ENCODE peak calls at places on chromosomes 2 and 18, in four cellular contexts. N is heart right ventricle, D is transverse colon, I is K562. W is an unnamed sample.

GRCh38 chr2:239581352-239581901 is 180.6 kb upstream of the HDAC4 start:
- DNase-seq in I (no peak), D (no peak), N (no peak), W (no peak)

GRCh38 chr2:43340945-43341356 is 114.5 kb upstream of the ZFP36L2 start:
- DNase-seq in D (no peak), N (no peak), I (no peak), W (no peak)

GRCh38 chr2:136085810-136086209 is 32.1 kb downstream of the CXCR4 start:
- DNase-seq in I (no peak), N (no peak), D (no peak), W (no peak)

GRCh38 chr2:223696719-223697118 is 94.6 kb upstream of the SCG2 start:
- DNase-seq in N (no peak), I (no peak), D (no peak), W (no peak)

GRCh38 chr2:132400169-132400900 is 16.3 kb upstream of the GPR39 start:
- DNase-seq in D (no peak), N (no peak), I (peak; percentile 30), W (peak; percentile 29)

GRCh38 chr18:25123438-25124225 is 228.3 kb downstream of the ZNF521 start:
- DNase-seq in I (no peak), N (no peak), D (no peak), W (no peak)

GRCh38 chr2:46800218-46800617 is 115.4 kb downstream of the MCFD2 start:
- DNase-seq in I (no peak), N (no peak), D (no peak), W (no peak)

GRCh38 chr2:234677758-234678538 is 181.1 kb upstream of the ARL4C start:
- DNase-seq in I (no peak), D (no peak), N (no peak), W (no peak)

GRCh38 chr2:186484062-186484735 is 1.9 kb upstream of the ZC3H15 start:
- DNase-seq in I (peak; percentile 4), N (no peak), D (no peak), W (no peak)

GRCh38 chr2:178163395-178163794 is 30.9 kb upstream of the OSBPL6 start:
- DNase-seq in I (no peak), N (no peak), D (no peak), W (peak; percentile 9)

GRCh38 chr2:170711196-170711773 is 3.9 kb upstream of the SP5 start:
- DNase-seq in D (no peak), N (no peak), I (no peak), W (no peak)

GRCh38 chr2:263774-264492 is at the start of gene SH3YL1:
- DNase-seq in I (no peak), N (peak; percentile 24), D (peak; percentile 88), W (peak; percentile 35)

GRCh38 chr2:215419769-215420470 is 15.9 kb downstream of the FN1 start:
- DNase-seq in N (no peak), D (no peak), I (no peak), W (no peak)

GRCh38 chr18:62954341-62954740 is 239.0 kb downstream of the PHLPP1 start:
- DNase-seq in N (no peak), I (no peak), D (no peak), W (no peak)

GRCh38 chr18:51988277-51988676 is 351.7 kb upstream of the DCC start:
- DNase-seq in I (no peak), D (no peak), N (no peak), W (no peak)

GRCh38 chr18:34890486-34891085 is 150.6 kb upstream of the MAPRE2 start:
- DNase-seq in N (no peak), I (no peak), D (no peak), W (no peak)

DNA sequence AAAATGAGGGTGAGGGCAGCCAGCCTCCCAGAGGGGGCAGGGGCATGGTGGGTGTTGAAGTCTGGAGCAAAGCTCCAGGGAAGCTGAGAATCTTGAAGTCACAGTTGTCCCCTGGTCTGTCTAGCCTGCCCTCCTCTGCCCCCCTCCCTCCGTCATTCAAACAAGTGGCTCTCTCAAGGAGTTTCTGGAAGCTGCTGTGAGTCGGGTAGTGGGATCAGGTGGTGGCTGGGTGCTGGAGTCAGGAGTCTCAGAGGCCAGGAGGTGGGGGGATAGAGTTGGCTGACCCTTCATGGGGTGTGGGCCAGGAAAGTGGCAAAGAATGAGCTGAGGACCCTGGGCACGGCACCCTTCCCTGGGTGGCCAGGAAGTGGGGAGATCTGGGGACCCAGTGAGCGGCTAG is 495 bp upstream of the ASIC4 start:
- DNase-seq in D (no peak), N (no peak), I (no peak), W (no peak)
- H3K27me3 ChIP-seq in D (peaks cover 77% of the 10 kb centered on the region), N (peaks cover 60% of the 10 kb centered on the region), I (no peaks in the 10 kb centered on the region), W (peaks cover 31% of the 10 kb centered on the region)

GRCh38 chr2:30465171-30465545 is 18.1 kb downstream of the LCLAT1 start:
- DNase-seq in N (no peak), I (peak; percentile 28), D (no peak), W (no peak)
- TF ChIP-seq CTCF in N (no peak), I (no peak), D (no peak), W (no peak)

GRCh38 chr2:108614659-108615058 is 80.4 kb downstream of the LIMS1 start:
- DNase-seq in D (no peak), N (no peak), I (no peak), W (no peak)

GRCh38 chr2:108615480-108616090 is 81.3 kb downstream of the LIMS1 start:
- DNase-seq in D (no peak), I (no peak), N (no peak), W (no peak)

GRCh38 chr2:108616731-108617161 is 82.5 kb downstream of the LIMS1 start:
- DNase-seq in D (no peak), I (no peak), N (no peak), W (no peak)

GRCh38 chr2:108614043-108614435 is 79.8 kb downstream of the LIMS1 start:
- DNase-seq in N (no peak), D (no peak), I (no peak), W (no peak)

GRCh38 chr2:108616290-108616689 is 82.0 kb downstream of the LIMS1 start:
- DNase-seq in D (no peak), I (peak; percentile 45), N (no peak), W (no peak)
- H3K4me1 ChIP-seq in D (peaks cover 97% of the 10 kb centered on the region), I (peaks cover 80% of the 10 kb centered on the region), N (peaks cover 73% of the 10 kb centered on the region), W (peaks cover 79% of the 10 kb centered on the region)

GRCh38 chr2:72895154-72895553 is 7.9 kb downstream of the SPR start:
- DNase-seq in N (no peak), I (no peak), D (no peak), W (no peak)

GRCh38 chr2:72897785-72898184 is 10.6 kb downstream of the SPR start:
- DNase-seq in D (no peak), I (no peak), N (no peak), W (no peak)

GRCh38 chr2:72895759-72896281 is 8.6 kb downstream of the SPR start:
- DNase-seq in I (no peak), D (peak; percentile 75), N (peak; percentile 38), W (no peak)

GRCh38 chr2:72898263-72898906 is 11.2 kb downstream of the SPR start:
- DNase-seq in N (no peak), I (no peak), D (no peak), W (no peak)

DNA sequence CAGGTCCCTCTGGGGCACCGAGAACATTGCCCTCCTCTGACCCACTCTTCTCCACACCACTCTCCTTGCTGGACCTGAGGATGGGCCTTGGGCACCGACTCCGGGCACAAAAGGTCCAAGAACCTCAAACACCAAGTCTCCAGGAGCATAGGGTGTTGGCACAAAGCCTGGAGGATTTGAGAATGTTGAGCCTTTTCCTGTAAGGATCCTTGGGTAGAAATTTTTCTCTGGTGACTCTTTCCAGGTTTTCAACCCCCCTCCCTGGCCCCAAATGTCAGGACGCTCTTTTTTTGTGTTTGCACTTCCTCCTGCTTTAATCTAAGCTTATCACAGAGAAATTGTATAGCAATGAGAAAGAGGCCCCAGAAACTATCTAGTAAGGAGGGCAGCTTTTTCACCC is 9.2 kb downstream of the SPR start:
- DNase-seq in N (no peak), D (no peak), I (no peak), W (no peak)
- H3K27me3 ChIP-seq in N (peaks cover 54% of the 10 kb centered on the region), D (peaks cover 30% of the 10 kb centered on the region), I (peaks cover 45% of the 10 kb centered on the region), W (peaks cover 12% of the 10 kb centered on the region)

GRCh38 chr2:25844089-25844488 is 34.2 kb downstream of the ASXL2 start:
- DNase-seq in D (no peak), I (no peak), N (no peak), W (peak; percentile 47)
- TF ChIP-seq CTCF in D (no peak), I (no peak), N (no peak), W (no peak)

DNA sequence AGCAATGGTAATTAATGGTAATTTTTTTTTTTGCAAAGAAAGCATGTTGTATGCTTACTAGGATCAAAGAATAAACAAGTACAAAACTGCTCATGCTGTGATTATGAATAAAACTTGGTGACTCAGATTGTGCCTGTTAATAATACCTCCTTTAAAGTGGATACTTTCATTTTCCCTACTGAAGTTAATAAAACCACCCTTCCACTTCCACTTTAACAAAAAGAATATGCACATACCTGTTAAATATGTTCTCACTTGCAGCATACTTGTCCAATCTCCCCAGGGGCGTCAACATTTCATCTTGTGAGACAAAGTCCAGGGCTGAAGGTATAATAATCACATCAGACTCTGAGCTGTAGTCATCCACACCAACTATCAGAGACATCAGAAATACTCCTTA is 19.6 kb downstream of the PPP4R1 start:
- DNase-seq in I (no peak), D (peak; percentile 17), N (no peak), W (no peak)
- H3K4me1 ChIP-seq in I (no peaks in the 10 kb centered on the region), D (peaks cover 29% of the 10 kb centered on the region), N (peaks cover 26% of the 10 kb centered on the region), W (peaks cover 22% of the 10 kb centered on the region)

DNA sequence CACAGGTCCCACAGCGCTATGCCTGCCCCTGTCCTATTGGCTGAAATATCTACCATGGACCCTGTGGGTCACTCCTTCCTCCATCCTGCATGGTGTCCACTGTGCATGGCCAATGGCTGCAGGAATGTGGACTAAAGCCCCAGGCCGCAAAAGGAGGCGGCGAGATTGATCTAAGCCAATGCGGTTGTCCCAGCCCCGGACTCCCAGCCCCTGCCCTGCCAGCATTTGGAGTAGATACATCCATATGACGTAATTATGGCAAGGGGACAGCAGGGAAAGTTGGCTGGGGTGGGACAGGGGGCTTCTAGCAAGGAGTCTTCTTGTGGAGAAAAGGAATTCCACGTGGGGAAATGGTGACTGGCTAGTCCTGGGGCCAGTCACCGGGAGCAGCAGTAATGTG is 11.4 kb upstream of the ZNF516 start:
- DNase-seq in N (no peak), I (no peak), D (no peak), W (no peak)
- H3K27me3 ChIP-seq in N (no peaks in the 10 kb centered on the region), I (peaks cover 13% of the 10 kb centered on the region), D (no peaks in the 10 kb centered on the region), W (no peaks in the 10 kb centered on the region)

DNA sequence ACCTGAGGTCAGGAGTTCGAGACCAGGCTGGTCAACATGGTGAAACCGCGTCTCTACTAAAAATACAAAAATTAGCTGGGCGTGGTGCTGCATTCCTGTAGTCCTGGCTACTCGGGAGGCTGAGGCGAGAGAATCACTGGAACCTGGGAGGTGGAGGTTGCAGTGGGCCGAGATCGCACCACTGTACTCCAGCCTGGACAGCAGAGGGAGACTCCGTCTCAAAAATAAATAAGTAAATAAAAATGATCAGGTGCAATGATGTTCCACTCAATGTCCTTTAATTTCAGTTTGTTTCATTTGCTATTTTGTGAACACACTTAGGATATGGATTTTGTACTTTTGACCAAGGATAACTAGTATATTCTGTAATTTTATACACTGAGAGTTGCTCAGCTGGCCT is 9.3 kb downstream of the HADHA start:
- DNase-seq in I (peak; percentile 11), D (no peak), N (no peak), W (no peak)
- TF ChIP-seq CTCF in I (peak; percentile 22), D (peak; percentile 11), N (no peak), W (peak; percentile 27)

DNA sequence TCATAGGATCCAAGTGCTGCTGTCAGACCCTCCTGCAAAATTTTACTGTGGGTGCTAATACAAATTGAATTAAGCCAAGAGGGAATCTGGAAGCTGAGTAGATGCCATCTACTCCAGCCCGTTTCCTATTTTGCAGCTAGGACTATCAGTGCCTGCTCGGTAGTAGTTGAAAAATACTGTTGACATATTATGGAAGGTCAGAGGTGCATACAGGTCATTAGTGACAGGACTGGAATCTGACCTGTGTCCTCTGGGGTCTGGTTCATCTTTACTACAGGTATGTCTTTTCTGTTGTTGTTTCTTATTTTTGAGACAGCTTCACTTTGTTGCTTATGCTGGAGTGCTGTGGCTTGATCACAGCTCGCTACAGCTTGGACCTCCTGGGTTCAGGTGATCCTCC is 58.8 kb downstream of the MAP4K4 start:
- DNase-seq in D (no peak), I (no peak), N (no peak), W (no peak)
- H3K4me1 ChIP-seq in D (peaks cover 41% of the 10 kb centered on the region), I (peaks cover 8% of the 10 kb centered on the region), N (peaks cover 77% of the 10 kb centered on the region), W (no peaks in the 10 kb centered on the region)